ENCODE peak calls at places on chromosome 14, in nine cellular contexts. B, Y, N, C, F, E, G, D and R are unnamed samples.

GRCh38 chr14:33165144-33165925 is 226.7 kb downstream of the NPAS3 start:
- DNase-seq in D (no peak), B (no peak), Y (no peak), C (no peak), F (no peak), G (no peak), N (no peak), E (peak; percentile 4), R (no peak)

GRCh38 chr14:26966942-26967341 is 369.1 kb upstream of the NOVA1 start:
- DNase-seq in Y (no peak), C (peak; percentile 11), B (peak; percentile 26), G (no peak), E (peak; percentile 51), F (no peak), N (no peak), D (no peak), R (no peak)

GRCh38 chr14:25516838-25517237 is 466.9 kb upstream of the STXBP6 start:
- DNase-seq in E (no peak), G (no peak), C (no peak), N (no peak), D (no peak), Y (no peak), B (no peak), F (no peak), R (no peak)

GRCh38 chr14:58812050-58812690 is 174.4 kb downstream of the DACT1 start:
- DNase-seq in Y (no peak), F (no peak), C (no peak), G (no peak), E (no peak), D (no peak), N (no peak), B (no peak), R (no peak)

GRCh38 chr14:32197919-32198318 is 3.9 kb upstream of the RNU6-7 start:
- DNase-seq in Y (no peak), G (no peak), C (no peak), F (no peak), D (no peak), B (no peak), E (no peak), N (no peak), R (no peak)

GRCh38 chr14:91511014-91511466 is 930 bp upstream of the PPP4R3A start:
- DNase-seq in E (no peak), C (no peak), G (no peak), D (no peak), F (no peak), N (no peak), B (no peak), Y (no peak), R (no peak)

GRCh38 chr14:100468557-100468956 is 118.7 kb downstream of the BEGAIN start:
- DNase-seq in G (no peak), F (no peak), B (no peak), C (no peak), N (no peak), E (no peak), D (no peak), Y (no peak), R (no peak)

GRCh38 chr14:72701232-72701555 is 192.7 kb downstream of the DPF3 start:
- DNase-seq in E (no peak), B (no peak), G (no peak), Y (no peak), D (no peak), C (no peak), N (no peak), F (no peak), R (no peak)

GRCh38 chr14:89621009-89621421 is 204.0 kb upstream of the FOXN3 start:
- DNase-seq in N (peak; percentile 59), E (no peak), B (no peak), G (no peak), D (no peak), F (peak; percentile 71), C (no peak), Y (no peak), R (no peak)

GRCh38 chr14:29348504-29348903 is 579.1 kb downstream of the PRKD1 start:
- DNase-seq in N (no peak), C (no peak), Y (no peak), D (no peak), G (no peak), B (no peak), E (no peak), F (no peak), R (peak; percentile 15)

GRCh38 chr14:94971750-94972149 is 185.6 kb downstream of the DICER1 start:
- DNase-seq in D (no peak), Y (no peak), C (no peak), E (peak; percentile 8), B (no peak), F (no peak), G (no peak), N (no peak), R (no peak)

GRCh38 chr14:102217399-102217798 is 77.7 kb downstream of the WDR20 start:
- DNase-seq in G (no peak), E (no peak), N (no peak), F (no peak), Y (no peak), C (no peak), B (no peak), D (no peak), R (no peak)

GRCh38 chr14:65790185-65790815 is 377.8 kb downstream of the FUT8 start:
- DNase-seq in N (no peak), F (no peak), G (no peak), Y (no peak), D (no peak), E (no peak), C (no peak), B (no peak), R (no peak)

GRCh38 chr14:63938198-63939005 is 85.6 kb downstream of the SYNE2 start:
- DNase-seq in F (peak; percentile 63), C (no peak), Y (no peak), G (no peak), N (no peak), D (no peak), E (peak; percentile 29), B (peak; percentile 32), R (peak; percentile 22)

GRCh38 chr14:93926873-93927571 is at the start of gene FAM181A:
- DNase-seq in C (no peak), Y (no peak), D (no peak), F (no peak), G (no peak), N (no peak), E (no peak), B (no peak), R (no peak)

GRCh38 chr14:100785338-100785615 is 40.6 kb upstream of the MEG3 start:
- DNase-seq in B (no peak), D (no peak), F (no peak), G (no peak), Y (no peak), C (no peak), E (no peak), N (no peak), R (no peak)

GRCh38 chr14:103735439-103735814 is 19.8 kb downstream of the ZFYVE21 start:
- DNase-seq in E (no peak), G (no peak), N (no peak), Y (no peak), B (no peak), F (no peak), C (no peak), D (no peak), R (no peak)

GRCh38 chr14:58637391-58638230 is at the start of gene DACT1:
- DNase-seq in G (peak; percentile 31), F (peak; percentile 84), E (peak; percentile 80), Y (peak; percentile 70), N (peak; percentile 63), C (no peak), D (no peak), B (no peak), R (peak; percentile 45)